ENCODE peak calls at places on chromosomes 6 and 20, in five cellular contexts. One of them, this sample, is unnamed.

GRCh38 chr20:51062065-51062464 is 39.2 kb upstream of the KCNG1 start:
- DNase-seq in A549: no peak
- DNase-seq in fibroblast of the aortic adventitia: no peak
- DNase-seq in NCI-H82: no peak
- DNase-seq in stimulated activated CD4-positive, alpha-beta T cell treated with anti-CD3 and anti-CD28 coated beads, Interleukin-12 subunit alpha, Interleukin-12 subunit beta, amount 100 ng/mL, for 4 hours: peak; percentile 29
- DNase-seq in this sample: no peak

GRCh38 chr20:3377644-3378043 is 29.8 kb downstream of the DNAAF9 start:
- DNase-seq in A549: no peak
- DNase-seq in fibroblast of the aortic adventitia: no peak
- DNase-seq in NCI-H82: no peak
- DNase-seq in stimulated activated CD4-positive, alpha-beta T cell treated with anti-CD3 and anti-CD28 coated beads, Interleukin-12 subunit alpha, Interleukin-12 subunit beta, amount 100 ng/mL, for 4 hours: no peak
- DNase-seq in this sample: no peak

GRCh38 chr6:37547564-37548061 is 47.9 kb upstream of the CCDC167 start:
- DNase-seq in A549: no peak
- DNase-seq in fibroblast of the aortic adventitia: peak; percentile 63
- DNase-seq in NCI-H82: peak; percentile 42
- DNase-seq in stimulated activated CD4-positive, alpha-beta T cell treated with anti-CD3 and anti-CD28 coated beads, Interleukin-12 subunit alpha, Interleukin-12 subunit beta, amount 100 ng/mL, for 4 hours: no peak
- DNase-seq in this sample: no peak

GRCh38 chr6:63307581-63308246 is 12.1 kb downstream of the LGSN start:
- DNase-seq in A549: peak; percentile 39
- DNase-seq in fibroblast of the aortic adventitia: peak; percentile 74
- DNase-seq in NCI-H82: peak; percentile 70
- DNase-seq in stimulated activated CD4-positive, alpha-beta T cell treated with anti-CD3 and anti-CD28 coated beads, Interleukin-12 subunit alpha, Interleukin-12 subunit beta, amount 100 ng/mL, for 4 hours: no peak
- DNase-seq in this sample: no peak

GRCh38 chr6:123570813-123571684 is 65.7 kb downstream of the TRDN start:
- DNase-seq in A549: no peak
- DNase-seq in fibroblast of the aortic adventitia: no peak
- DNase-seq in NCI-H82: no peak
- DNase-seq in stimulated activated CD4-positive, alpha-beta T cell treated with anti-CD3 and anti-CD28 coated beads, Interleukin-12 subunit alpha, Interleukin-12 subunit beta, amount 100 ng/mL, for 4 hours: no peak
- DNase-seq in this sample: no peak

GRCh38 chr6:40671338-40672050 is 84.3 kb upstream of the LRFN2 start:
- DNase-seq in A549: no peak
- DNase-seq in fibroblast of the aortic adventitia: no peak
- DNase-seq in NCI-H82: peak; percentile 18
- DNase-seq in stimulated activated CD4-positive, alpha-beta T cell treated with anti-CD3 and anti-CD28 coated beads, Interleukin-12 subunit alpha, Interleukin-12 subunit beta, amount 100 ng/mL, for 4 hours: no peak
- DNase-seq in this sample: no peak

GRCh38 chr6:41092421-41093140 is 19.8 kb downstream of the NFYA start:
- DNase-seq in A549: peak; percentile 7
- DNase-seq in fibroblast of the aortic adventitia: peak; percentile 47
- DNase-seq in NCI-H82: peak; percentile 36
- DNase-seq in stimulated activated CD4-positive, alpha-beta T cell treated with anti-CD3 and anti-CD28 coated beads, Interleukin-12 subunit alpha, Interleukin-12 subunit beta, amount 100 ng/mL, for 4 hours: no peak
- DNase-seq in this sample: no peak

GRCh38 chr20:25017257-25017803 is 24.8 kb upstream of the APMAP start:
- DNase-seq in A549: no peak
- DNase-seq in fibroblast of the aortic adventitia: no peak
- DNase-seq in NCI-H82: no peak
- DNase-seq in stimulated activated CD4-positive, alpha-beta T cell treated with anti-CD3 and anti-CD28 coated beads, Interleukin-12 subunit alpha, Interleukin-12 subunit beta, amount 100 ng/mL, for 4 hours: no peak
- DNase-seq in this sample: no peak

GRCh38 chr6:16276991-16277981 is 38.9 kb downstream of the GMPR start:
- DNase-seq in A549: peak; percentile 68
- DNase-seq in fibroblast of the aortic adventitia: peak; percentile 83
- DNase-seq in NCI-H82: peak; percentile 90
- DNase-seq in stimulated activated CD4-positive, alpha-beta T cell treated with anti-CD3 and anti-CD28 coated beads, Interleukin-12 subunit alpha, Interleukin-12 subunit beta, amount 100 ng/mL, for 4 hours: no peak
- DNase-seq in this sample: no peak

GRCh38 chr6:150202404-150202803 is 59.6 kb downstream of the PPP1R14C start:
- DNase-seq in A549: no peak
- DNase-seq in fibroblast of the aortic adventitia: peak; percentile 47
- DNase-seq in NCI-H82: no peak
- DNase-seq in stimulated activated CD4-positive, alpha-beta T cell treated with anti-CD3 and anti-CD28 coated beads, Interleukin-12 subunit alpha, Interleukin-12 subunit beta, amount 100 ng/mL, for 4 hours: no peak
- DNase-seq in this sample: no peak

GRCh38 chr6:57013501-57013900 is 33.0 kb upstream of the KIAA1586 start:
- DNase-seq in A549: no peak
- DNase-seq in fibroblast of the aortic adventitia: peak; percentile 77
- DNase-seq in NCI-H82: peak; percentile 19
- DNase-seq in stimulated activated CD4-positive, alpha-beta T cell treated with anti-CD3 and anti-CD28 coated beads, Interleukin-12 subunit alpha, Interleukin-12 subunit beta, amount 100 ng/mL, for 4 hours: no peak
- DNase-seq in this sample: no peak

GRCh38 chr6:70700922-70701876 is 33.5 kb downstream of the SMAP1 start:
- DNase-seq in A549: no peak
- DNase-seq in fibroblast of the aortic adventitia: no peak
- DNase-seq in NCI-H82: no peak
- DNase-seq in stimulated activated CD4-positive, alpha-beta T cell treated with anti-CD3 and anti-CD28 coated beads, Interleukin-12 subunit alpha, Interleukin-12 subunit beta, amount 100 ng/mL, for 4 hours: no peak
- DNase-seq in this sample: no peak

GRCh38 chr6:156379946-156380707 is 397.1 kb upstream of the ARID1B start:
- DNase-seq in A549: peak; percentile 10
- DNase-seq in fibroblast of the aortic adventitia: peak; percentile 29
- DNase-seq in NCI-H82: peak; percentile 6
- DNase-seq in stimulated activated CD4-positive, alpha-beta T cell treated with anti-CD3 and anti-CD28 coated beads, Interleukin-12 subunit alpha, Interleukin-12 subunit beta, amount 100 ng/mL, for 4 hours: no peak
- DNase-seq in this sample: no peak

GRCh38 chr20:50230871-50231270 is 40.2 kb downstream of the CEBPB start:
- DNase-seq in A549: no peak
- DNase-seq in fibroblast of the aortic adventitia: no peak
- DNase-seq in NCI-H82: no peak
- DNase-seq in stimulated activated CD4-positive, alpha-beta T cell treated with anti-CD3 and anti-CD28 coated beads, Interleukin-12 subunit alpha, Interleukin-12 subunit beta, amount 100 ng/mL, for 4 hours: no peak
- DNase-seq in this sample: no peak

GRCh38 chr6:73648166-73648565 is 5.6 kb downstream of the SLC17A5 start:
- DNase-seq in A549: no peak
- DNase-seq in fibroblast of the aortic adventitia: peak; percentile 52
- DNase-seq in NCI-H82: no peak
- DNase-seq in stimulated activated CD4-positive, alpha-beta T cell treated with anti-CD3 and anti-CD28 coated beads, Interleukin-12 subunit alpha, Interleukin-12 subunit beta, amount 100 ng/mL, for 4 hours: no peak
- DNase-seq in this sample: no peak

GRCh38 chr20:50724851-50725721 is 6.3 kb upstream of the PARD6B start:
- DNase-seq in A549: peak; percentile 73
- DNase-seq in fibroblast of the aortic adventitia: peak; percentile 95
- DNase-seq in NCI-H82: peak; percentile 98
- DNase-seq in stimulated activated CD4-positive, alpha-beta T cell treated with anti-CD3 and anti-CD28 coated beads, Interleukin-12 subunit alpha, Interleukin-12 subunit beta, amount 100 ng/mL, for 4 hours: peak; percentile 74
- DNase-seq in this sample: no peak

GRCh38 chr6:142796571-142796970 is 148.4 kb downstream of the HIVEP2 start:
- DNase-seq in A549: no peak
- DNase-seq in fibroblast of the aortic adventitia: no peak
- DNase-seq in NCI-H82: no peak
- DNase-seq in stimulated activated CD4-positive, alpha-beta T cell treated with anti-CD3 and anti-CD28 coated beads, Interleukin-12 subunit alpha, Interleukin-12 subunit beta, amount 100 ng/mL, for 4 hours: no peak
- DNase-seq in this sample: no peak

GRCh38 chr6:125157725-125158124 is 4.2 kb downstream of the TPD52L1 start:
- DNase-seq in A549: no peak
- DNase-seq in fibroblast of the aortic adventitia: no peak
- DNase-seq in NCI-H82: no peak
- DNase-seq in stimulated activated CD4-positive, alpha-beta T cell treated with anti-CD3 and anti-CD28 coated beads, Interleukin-12 subunit alpha, Interleukin-12 subunit beta, amount 100 ng/mL, for 4 hours: no peak
- DNase-seq in this sample: no peak

GRCh38 chr6:110681543-110682459 is 133.5 kb downstream of the CDK19 start:
- DNase-seq in A549: no peak
- DNase-seq in fibroblast of the aortic adventitia: peak; percentile 37
- DNase-seq in NCI-H82: no peak
- DNase-seq in stimulated activated CD4-positive, alpha-beta T cell treated with anti-CD3 and anti-CD28 coated beads, Interleukin-12 subunit alpha, Interleukin-12 subunit beta, amount 100 ng/mL, for 4 hours: no peak
- DNase-seq in this sample: no peak

GRCh38 chr6:37141291-37142046 is 28.5 kb upstream of the PIM1 start:
- DNase-seq in A549: no peak
- DNase-seq in fibroblast of the aortic adventitia: peak; percentile 77
- DNase-seq in NCI-H82: peak; percentile 85
- DNase-seq in stimulated activated CD4-positive, alpha-beta T cell treated with anti-CD3 and anti-CD28 coated beads, Interleukin-12 subunit alpha, Interleukin-12 subunit beta, amount 100 ng/mL, for 4 hours: no peak
- DNase-seq in this sample: no peak

GRCh38 chr20:61429458-61430227 is 177.6 kb downstream of the CDH4 start:
- DNase-seq in A549: no peak
- DNase-seq in fibroblast of the aortic adventitia: no peak
- DNase-seq in NCI-H82: no peak
- DNase-seq in stimulated activated CD4-positive, alpha-beta T cell treated with anti-CD3 and anti-CD28 coated beads, Interleukin-12 subunit alpha, Interleukin-12 subunit beta, amount 100 ng/mL, for 4 hours: no peak
- DNase-seq in this sample: no peak

GRCh38 chr20:17142666-17143065 is 84.2 kb upstream of the PCSK2 start:
- DNase-seq in A549: no peak
- DNase-seq in fibroblast of the aortic adventitia: no peak
- DNase-seq in NCI-H82: no peak
- DNase-seq in stimulated activated CD4-positive, alpha-beta T cell treated with anti-CD3 and anti-CD28 coated beads, Interleukin-12 subunit alpha, Interleukin-12 subunit beta, amount 100 ng/mL, for 4 hours: no peak
- DNase-seq in this sample: no peak

GRCh38 chr6:82711992-82712788 is 348.6 kb downstream of the TPBG start:
- DNase-seq in A549: no peak
- DNase-seq in fibroblast of the aortic adventitia: peak; percentile 66
- DNase-seq in NCI-H82: no peak
- DNase-seq in stimulated activated CD4-positive, alpha-beta T cell treated with anti-CD3 and anti-CD28 coated beads, Interleukin-12 subunit alpha, Interleukin-12 subunit beta, amount 100 ng/mL, for 4 hours: no peak
- DNase-seq in this sample: no peak

GRCh38 chr6:12890171-12890790 is 173.7 kb downstream of the PHACTR1 start:
- DNase-seq in A549: no peak
- DNase-seq in fibroblast of the aortic adventitia: no peak
- DNase-seq in NCI-H82: peak; percentile 32
- DNase-seq in stimulated activated CD4-positive, alpha-beta T cell treated with anti-CD3 and anti-CD28 coated beads, Interleukin-12 subunit alpha, Interleukin-12 subunit beta, amount 100 ng/mL, for 4 hours: peak; percentile 11
- DNase-seq in this sample: no peak